ENCODE peak calls at places on chromosomes 12 and 14, in six cellular contexts. E is testis, U is anterior cingulate cortex, H is SW480, C is MV-4-11, M is GM10248. Z is an unnamed sample.

GRCh38 chr14:94173471-94173884 is 644 bp upstream of the PPP4R4 start:
- DNase-seq in E (peak; percentile 32), U (no peak), H (peak; percentile 50), C (no peak), M (peak; percentile 10), Z (no peak)

GRCh38 chr12:113766880-113767878 is 198.9 kb downstream of the RBM19 start:
- DNase-seq in E (no peak), U (no peak), H (peak; percentile 65), C (no peak), M (no peak), Z (no peak)

GRCh38 chr14:54866588-54866987 is 36.0 kb downstream of the GCH1 start:
- DNase-seq in E (no peak), U (no peak), H (peak; percentile 66), C (peak; percentile 1), M (no peak), Z (no peak)

GRCh38 chr12:48016373-48017020 is 12.2 kb upstream of the COL2A1 start:
- DNase-seq in E (no peak), U (no peak), H (no peak), C (no peak), M (no peak), Z (no peak)

GRCh38 chr14:101541063-101541462 is 20.2 kb upstream of the DIO3 start:
- DNase-seq in E (no peak), U (no peak), H (no peak), C (no peak), M (no peak), Z (no peak)

GRCh38 chr12:116320839-116321238 is 43.3 kb upstream of the MED13L start:
- DNase-seq in E (no peak), U (no peak), H (no peak), C (no peak), M (no peak), Z (no peak)

GRCh38 chr12:69000540-69001243 is 67.7 kb upstream of the CPM start:
- DNase-seq in E (no peak), U (no peak), H (no peak), C (no peak), M (no peak), Z (no peak)

GRCh38 chr12:57377103-57377840 is 53.6 kb downstream of the R3HDM2 start:
- DNase-seq in E (no peak), U (no peak), H (no peak), C (no peak), M (no peak), Z (no peak)

GRCh38 chr12:26017484-26018211 is 59.2 kb downstream of the RASSF8 start:
- DNase-seq in E (peak; percentile 32), U (no peak), H (peak; percentile 58), C (peak; percentile 18), M (peak; percentile 33), Z (no peak)

GRCh38 chr12:124097681-124098080 is 124.7 kb downstream of the ZNF664 start:
- DNase-seq in E (peak; percentile 61), U (no peak), H (no peak), C (no peak), M (no peak), Z (peak; percentile 3)

GRCh38 chr12:106187842-106188241 is 49.1 kb upstream of the NUAK1 start:
- DNase-seq in E (no peak), U (no peak), H (no peak), C (no peak), M (no peak), Z (no peak)

GRCh38 chr12:89280833-89281533 is 71.3 kb downstream of the DUSP6 start:
- DNase-seq in E (no peak), U (no peak), H (no peak), C (peak; percentile 63), M (no peak), Z (no peak)

GRCh38 chr14:76924363-76925151 is 98.3 kb downstream of the LRRC74A start:
- DNase-seq in E (peak; percentile 83), U (no peak), H (no peak), C (no peak), M (no peak), Z (peak; percentile 97)

GRCh38 chr14:29955087-29955486 is 27.4 kb upstream of the PRKD1 start:
- DNase-seq in E (no peak), U (no peak), H (no peak), C (no peak), M (no peak), Z (no peak)

GRCh38 chr14:100078997-100079561 is 13.9 kb downstream of the EVL start:
- DNase-seq in E (peak; percentile 16), U (no peak), H (peak; percentile 14), C (peak; percentile 58), M (peak; percentile 39), Z (no peak)

GRCh38 chr12:79911889-79912656 is 22.8 kb downstream of the PPP1R12A start:
- DNase-seq in E (no peak), U (no peak), H (no peak), C (no peak), M (no peak), Z (no peak)

GRCh38 chr12:74015118-74015517 is 522.5 kb upstream of the ATXN7L3B start:
- DNase-seq in E (no peak), U (no peak), H (no peak), C (no peak), M (no peak), Z (no peak)

GRCh38 chr12:62263956-62264355 is 3.8 kb downstream of the USP15 start:
- DNase-seq in E (no peak), U (no peak), H (no peak), C (no peak), M (no peak), Z (no peak)

GRCh38 chr12:62957233-62957953 is 22.4 kb upstream of the PPM1H start:
- DNase-seq in E (no peak), U (no peak), H (no peak), C (no peak), M (no peak), Z (no peak)

GRCh38 chr12:77053259-77053658 is 12.1 kb downstream of the E2F7 start:
- DNase-seq in E (no peak), U (no peak), H (no peak), C (no peak), M (no peak), Z (no peak)

GRCh38 chr12:38144601-38145436 is 171.8 kb upstream of the ALG10B start:
- DNase-seq in E (no peak), U (no peak), H (no peak), C (no peak), M (no peak), Z (no peak)